ENCODE peak calls at places on chromosomes 6 and 20, in five cellular contexts. One of them, this sample, is unnamed.

GRCh38 chr6:62626661-62627060 is 340.6 kb upstream of the KHDRBS2 start:
- DNase-seq in Caco-2: no peak
- DNase-seq in small intestine: no peak
- DNase-seq in heart right ventricle: no peak
- DNase-seq in IMR-90: no peak
- DNase-seq in this sample: no peak

GRCh38 chr6:136640132-136640915 is 90.1 kb upstream of the MAP7 start:
- DNase-seq in Caco-2: no peak
- DNase-seq in small intestine: no peak
- DNase-seq in heart right ventricle: no peak
- DNase-seq in IMR-90: peak; percentile 82
- DNase-seq in this sample: no peak

GRCh38 chr6:169865346-169866139 is 114.1 kb downstream of the ERMARD start:
- DNase-seq in Caco-2: no peak
- DNase-seq in small intestine: no peak
- DNase-seq in heart right ventricle: no peak
- DNase-seq in IMR-90: no peak
- DNase-seq in this sample: no peak

GRCh38 chr6:158143700-158144099 is 24.4 kb downstream of the SERAC1 start:
- DNase-seq in Caco-2: no peak
- DNase-seq in small intestine: peak; percentile 9
- DNase-seq in heart right ventricle: no peak
- DNase-seq in IMR-90: peak; percentile 7
- DNase-seq in this sample: no peak

GRCh38 chr20:17630151-17630805 is 51.8 kb downstream of the RRBP1 start:
- DNase-seq in Caco-2: no peak
- DNase-seq in small intestine: no peak
- DNase-seq in heart right ventricle: no peak
- DNase-seq in IMR-90: no peak
- DNase-seq in this sample: no peak

GRCh38 chr6:111417181-111417585 is 65.8 kb downstream of the REV3L start:
- DNase-seq in Caco-2: no peak
- DNase-seq in small intestine: no peak
- DNase-seq in heart right ventricle: peak; percentile 37
- DNase-seq in IMR-90: peak; percentile 17
- DNase-seq in this sample: no peak

GRCh38 chr20:46544576-46544975 is 5.9 kb downstream of the OCSTAMP start:
- DNase-seq in Caco-2: no peak
- DNase-seq in small intestine: no peak
- DNase-seq in heart right ventricle: no peak
- DNase-seq in IMR-90: peak; percentile 8
- DNase-seq in this sample: no peak

GRCh38 chr6:157977176-157977804 is 4.4 kb upstream of the SYNJ2 start:
- DNase-seq in Caco-2: no peak
- DNase-seq in small intestine: no peak
- DNase-seq in heart right ventricle: no peak
- DNase-seq in IMR-90: no peak
- DNase-seq in this sample: no peak

GRCh38 chr6:125682939-125683338 is 66.5 kb upstream of the HEY2 start:
- DNase-seq in Caco-2: no peak
- DNase-seq in small intestine: no peak
- DNase-seq in heart right ventricle: no peak
- DNase-seq in IMR-90: no peak
- DNase-seq in this sample: no peak

GRCh38 chr6:44010411-44011349 is 116.6 kb downstream of the MRPL14 start:
- DNase-seq in Caco-2: no peak
- DNase-seq in small intestine: no peak
- DNase-seq in heart right ventricle: peak; percentile 51
- DNase-seq in IMR-90: peak; percentile 100
- DNase-seq in this sample: no peak

GRCh38 chr6:130913119-130913518 is 85.9 kb downstream of the SMLR1 start:
- DNase-seq in Caco-2: no peak
- DNase-seq in small intestine: peak; percentile 39
- DNase-seq in heart right ventricle: no peak
- DNase-seq in IMR-90: no peak
- DNase-seq in this sample: no peak

GRCh38 chr6:87483929-87484328 is 11.2 kb downstream of the SLC35A1 start:
- DNase-seq in Caco-2: peak; percentile 68
- DNase-seq in small intestine: peak; percentile 64
- DNase-seq in heart right ventricle: no peak
- DNase-seq in IMR-90: peak; percentile 43
- DNase-seq in this sample: no peak

GRCh38 chr20:49270177-49270576 is 7.7 kb downstream of the ZNFX1 start:
- DNase-seq in Caco-2: peak; percentile 30
- DNase-seq in small intestine: no peak
- DNase-seq in heart right ventricle: no peak
- DNase-seq in IMR-90: peak; percentile 39
- DNase-seq in this sample: no peak

GRCh38 chr6:118263929-118264486 is 284.1 kb upstream of the PLN start:
- DNase-seq in Caco-2: no peak
- DNase-seq in small intestine: no peak
- DNase-seq in heart right ventricle: no peak
- DNase-seq in IMR-90: peak; percentile 1
- DNase-seq in this sample: peak; percentile 59

GRCh38 chr6:56552212-56553130 is 90.2 kb downstream of the DST start:
- DNase-seq in Caco-2: no peak
- DNase-seq in small intestine: no peak
- DNase-seq in heart right ventricle: no peak
- DNase-seq in IMR-90: peak; percentile 76
- DNase-seq in this sample: no peak

GRCh38 chr6:22917344-22917743 is 348.0 kb downstream of the HDGFL1 start:
- DNase-seq in Caco-2: no peak
- DNase-seq in small intestine: no peak
- DNase-seq in heart right ventricle: peak; percentile 9
- DNase-seq in IMR-90: peak; percentile 24
- DNase-seq in this sample: no peak

GRCh38 chr6:123668063-123668462 is 31.3 kb upstream of the TRDN start:
- DNase-seq in Caco-2: no peak
- DNase-seq in small intestine: no peak
- DNase-seq in heart right ventricle: no peak
- DNase-seq in IMR-90: no peak
- DNase-seq in this sample: peak; percentile 13

GRCh38 chr20:2767768-2768631 is 32.4 kb downstream of the CPXM1 start:
- DNase-seq in Caco-2: no peak
- DNase-seq in small intestine: no peak
- DNase-seq in heart right ventricle: peak; percentile 23
- DNase-seq in IMR-90: peak; percentile 24
- DNase-seq in this sample: no peak

GRCh38 chr20:47875302-47876025 is 90.2 kb upstream of the SULF2 start:
- DNase-seq in Caco-2: no peak
- DNase-seq in small intestine: no peak
- DNase-seq in heart right ventricle: no peak
- DNase-seq in IMR-90: no peak
- DNase-seq in this sample: no peak

GRCh38 chr6:88666906-88667305 is 296.5 kb downstream of the RNGTT start:
- DNase-seq in Caco-2: no peak
- DNase-seq in small intestine: no peak
- DNase-seq in heart right ventricle: no peak
- DNase-seq in IMR-90: no peak
- DNase-seq in this sample: no peak

GRCh38 chr6:49205526-49205925 is 257.5 kb downstream of the MMUT start:
- DNase-seq in Caco-2: no peak
- DNase-seq in small intestine: no peak
- DNase-seq in heart right ventricle: no peak
- DNase-seq in IMR-90: no peak
- DNase-seq in this sample: no peak

GRCh38 chr20:3163099-3164042 is 3.7 kb upstream of the FASTKD5 start:
- DNase-seq in Caco-2: no peak
- DNase-seq in small intestine: no peak
- DNase-seq in heart right ventricle: no peak
- DNase-seq in IMR-90: no peak
- DNase-seq in this sample: no peak

GRCh38 chr20:31751126-31751525 is 12.0 kb downstream of the TPX2 start:
- DNase-seq in Caco-2: no peak
- DNase-seq in small intestine: no peak
- DNase-seq in heart right ventricle: peak; percentile 37
- DNase-seq in IMR-90: peak; percentile 97
- DNase-seq in this sample: no peak

GRCh38 chr6:121247386-121247785 is 86.9 kb downstream of the TBC1D32 start:
- DNase-seq in Caco-2: no peak
- DNase-seq in small intestine: no peak
- DNase-seq in heart right ventricle: no peak
- DNase-seq in IMR-90: peak; percentile 80
- DNase-seq in this sample: no peak

GRCh38 chr6:51678905-51679620 is 408.4 kb downstream of the PKHD1 start:
- DNase-seq in Caco-2: no peak
- DNase-seq in small intestine: no peak
- DNase-seq in heart right ventricle: peak; percentile 22
- DNase-seq in IMR-90: no peak
- DNase-seq in this sample: no peak

GRCh38 chr6:20946037-20946436 is 411.8 kb downstream of the CDKAL1 start:
- DNase-seq in Caco-2: no peak
- DNase-seq in small intestine: no peak
- DNase-seq in heart right ventricle: no peak
- DNase-seq in IMR-90: peak; percentile 53
- DNase-seq in this sample: no peak

GRCh38 chr6:15526129-15526764 is 136.6 kb downstream of the DTNBP1 start:
- DNase-seq in Caco-2: no peak
- DNase-seq in small intestine: no peak
- DNase-seq in heart right ventricle: no peak
- DNase-seq in IMR-90: no peak
- DNase-seq in this sample: no peak

GRCh38 chr20:57810511-57811372 is 100.9 kb upstream of the PMEPA1 start:
- DNase-seq in Caco-2: peak; percentile 91
- DNase-seq in small intestine: peak; percentile 67
- DNase-seq in heart right ventricle: no peak
- DNase-seq in IMR-90: no peak
- DNase-seq in this sample: no peak

GRCh38 chr6:136593748-136594490 is 43.7 kb upstream of the MAP7 start:
- DNase-seq in Caco-2: peak; percentile 35
- DNase-seq in small intestine: peak; percentile 32
- DNase-seq in heart right ventricle: no peak
- DNase-seq in IMR-90: peak; percentile 100
- DNase-seq in this sample: no peak

GRCh38 chr6:42914546-42914945 is 1.3 kb upstream of the PTCRA start:
- DNase-seq in Caco-2: no peak
- DNase-seq in small intestine: no peak
- DNase-seq in heart right ventricle: no peak
- DNase-seq in IMR-90: no peak
- DNase-seq in this sample: no peak

DNA sequence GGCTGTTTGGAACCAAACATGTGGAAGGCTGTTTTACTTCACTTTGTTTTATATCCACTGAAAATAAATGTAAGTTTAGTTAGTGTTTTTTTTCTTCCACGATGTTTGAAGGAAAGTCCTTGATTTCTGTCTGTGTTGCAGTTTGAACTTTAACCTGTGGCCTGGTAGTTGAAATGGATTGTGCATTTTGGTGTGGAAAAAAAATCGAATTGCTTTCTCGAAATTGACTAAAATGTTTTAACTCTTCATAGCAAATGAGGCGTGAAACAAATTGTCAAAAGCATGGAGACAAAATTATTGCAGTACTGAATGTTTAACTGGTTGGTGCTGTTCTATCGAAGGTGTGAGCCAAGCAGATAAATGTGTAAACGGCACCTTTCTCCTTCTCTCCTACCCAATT is 24.5 kb downstream of the ARID1B start:
- DNase-seq in Caco-2: no peak
- DNase-seq in small intestine: no peak
- DNase-seq in heart right ventricle: no peak
- DNase-seq in IMR-90: no peak
- DNase-seq in this sample: no peak
- H3K4me1 ChIP-seq in Caco-2: no peaks in the 10 kb centered on the region
- H3K4me1 ChIP-seq in small intestine: no peaks in the 10 kb centered on the region
- H3K4me1 ChIP-seq in heart right ventricle: peaks cover 44% of the 10 kb centered on the region
- H3K4me1 ChIP-seq in IMR-90: peaks cover 5% of the 10 kb centered on the region
- H3K4me1 ChIP-seq in this sample: peaks cover 6% of the 10 kb centered on the region

GRCh38 chr20:62874745-62875344 is 13.2 kb upstream of the TCFL5 start:
- DNase-seq in Caco-2: no peak
- DNase-seq in small intestine: no peak
- DNase-seq in heart right ventricle: no peak
- DNase-seq in IMR-90: no peak
- DNase-seq in this sample: no peak
- H3K4me3 ChIP-seq in Caco-2: no peak overlapping the region
- H3K4me3 ChIP-seq in small intestine: no peak overlapping the region
- H3K4me3 ChIP-seq in heart right ventricle: no peak overlapping the region
- H3K4me3 ChIP-seq in IMR-90: no peak overlapping the region
- H3K4me3 ChIP-seq in this sample: no peak overlapping the region

GRCh38 chr6:27448456-27448855 is 24.4 kb downstream of the ZNF184 start:
- DNase-seq in Caco-2: no peak
- DNase-seq in small intestine: no peak
- DNase-seq in heart right ventricle: no peak
- DNase-seq in IMR-90: no peak
- DNase-seq in this sample: no peak

GRCh38 chr6:27452496-27452897 is 20.4 kb downstream of the ZNF184 start:
- DNase-seq in Caco-2: no peak
- DNase-seq in small intestine: no peak
- DNase-seq in heart right ventricle: no peak
- DNase-seq in IMR-90: peak; percentile 5
- DNase-seq in this sample: no peak

DNA sequence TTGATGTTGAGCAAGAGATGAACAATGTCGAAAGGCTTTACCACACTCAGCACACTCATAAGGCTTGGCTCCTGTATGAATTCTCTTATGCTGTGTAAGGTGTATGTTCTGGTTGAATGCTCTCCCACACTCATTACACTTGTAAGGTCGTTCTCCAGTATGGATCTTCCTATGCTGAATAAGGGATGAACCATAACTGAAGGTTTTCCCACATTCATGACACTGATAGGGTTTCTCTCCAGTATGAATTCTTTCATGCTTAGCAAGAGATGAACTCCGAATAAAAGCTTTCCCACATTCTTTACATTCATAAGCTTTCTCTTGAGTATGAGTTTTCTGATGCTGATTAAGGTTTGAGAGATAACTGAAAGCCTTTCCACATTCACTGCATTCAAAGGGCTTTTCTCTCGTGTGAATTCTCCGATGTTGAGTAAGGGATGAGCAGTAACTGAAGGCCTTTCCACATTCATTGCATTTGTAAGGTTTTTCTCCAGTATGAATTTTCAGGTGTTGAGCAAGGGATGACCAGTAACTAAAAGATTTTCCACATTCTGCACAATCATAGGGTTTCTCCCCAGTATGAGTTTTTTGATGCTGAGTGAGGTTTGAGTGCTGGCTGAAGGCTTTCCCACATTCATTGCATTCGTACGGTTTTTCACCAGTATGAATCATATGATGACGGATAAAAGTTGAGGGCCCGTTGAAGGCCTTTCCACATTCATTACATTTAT is 21.1 kb downstream of the ZNF184 start:
- DNase-seq in Caco-2: no peak
- DNase-seq in small intestine: no peak
- DNase-seq in heart right ventricle: no peak
- DNase-seq in IMR-90: no peak
- DNase-seq in this sample: no peak
- H3K9me3 ChIP-seq in Caco-2: peaks cover 40% of the 10 kb centered on the region
- H3K9me3 ChIP-seq in small intestine: peaks cover 6% of the 10 kb centered on the region
- H3K9me3 ChIP-seq in heart right ventricle: peaks cover 39% of the 10 kb centered on the region
- H3K9me3 ChIP-seq in IMR-90: peaks cover 60% of the 10 kb centered on the region
- H3K9me3 ChIP-seq in this sample: peaks cover 30% of the 10 kb centered on the region

DNA sequence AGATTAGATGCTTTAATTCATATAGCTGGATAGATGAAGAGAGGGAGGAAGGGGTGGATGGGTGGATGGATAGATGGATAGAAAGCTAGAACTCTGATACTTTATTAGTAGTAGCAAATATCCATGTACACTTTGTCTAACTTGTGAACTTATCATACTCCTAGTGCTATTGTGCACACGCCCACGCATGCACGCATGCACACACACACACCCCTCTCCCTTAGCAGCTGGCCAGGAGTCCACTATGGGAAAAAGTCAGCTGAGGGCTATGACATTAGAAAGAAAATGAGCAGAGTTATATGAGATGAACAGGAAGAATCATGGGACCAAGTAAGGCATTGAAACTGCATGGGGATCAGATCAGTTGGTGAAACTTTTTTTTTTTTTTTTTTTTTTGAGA is 28.6 kb downstream of the TAB2 start:
- DNase-seq in Caco-2: no peak
- DNase-seq in small intestine: no peak
- DNase-seq in heart right ventricle: no peak
- DNase-seq in IMR-90: no peak
- DNase-seq in this sample: no peak
- H3K4me1 ChIP-seq in Caco-2: no peaks in the 10 kb centered on the region
- H3K4me1 ChIP-seq in small intestine: no peaks in the 10 kb centered on the region
- H3K4me1 ChIP-seq in heart right ventricle: peaks cover 34% of the 10 kb centered on the region
- H3K4me1 ChIP-seq in IMR-90: no peaks in the 10 kb centered on the region
- H3K4me1 ChIP-seq in this sample: no peaks in the 10 kb centered on the region